ENCODE peak calls at places on chromosomes 4 and X, in seven cellular contexts. X, A, Y, L, G, O and D are unnamed samples.

GRCh38 chr4:25635501-25635900 is 20.1 kb upstream of the SLC34A2 start:
- DNase-seq in X (no peak), A (no peak), Y (no peak), L (no peak), G (no peak), O (no peak), D (peak; percentile 9)

GRCh38 chr4:9921326-9921725 is 100.0 kb downstream of the SLC2A9 start:
- DNase-seq in X (no peak), A (no peak), Y (no peak), L (no peak), G (no peak), O (no peak), D (no peak)

GRCh38 chrX:9510366-9510765 is 45.5 kb downstream of the TBL1X start:
- DNase-seq in X (no peak), A (no peak), Y (no peak), L (no peak), G (no peak), O (no peak), D (no peak)

GRCh38 chr4:94484818-94485217 is 33.1 kb downstream of the PDLIM5 start:
- DNase-seq in X (no peak), A (no peak), Y (no peak), L (no peak), G (no peak), O (no peak), D (no peak)

GRCh38 chrX:22203186-22203585 is 69.5 kb upstream of the CBLL2 start:
- DNase-seq in X (no peak), A (no peak), Y (no peak), L (no peak), G (no peak), O (no peak), D (no peak)

GRCh38 chr4:55087930-55088293 is 37.5 kb downstream of the KDR start:
- DNase-seq in X (no peak), A (no peak), Y (no peak), L (no peak), G (no peak), O (no peak), D (no peak)

GRCh38 chr4:112290341-112290740 is 4.6 kb upstream of the TIFA start:
- DNase-seq in X (no peak), A (no peak), Y (peak; percentile 85), L (no peak), G (no peak), O (no peak), D (no peak)

GRCh38 chr4:1770791-1771231 is 22.3 kb upstream of the FGFR3 start:
- DNase-seq in X (no peak), A (no peak), Y (no peak), L (no peak), G (no peak), O (no peak), D (no peak)

GRCh38 chr4:61628727-61629126 is 428.6 kb downstream of the ADGRL3 start:
- DNase-seq in X (no peak), A (no peak), Y (no peak), L (no peak), G (no peak), O (no peak), D (no peak)

GRCh38 chrX:51215266-51215665 is 117.4 kb upstream of the NUDT10 start:
- DNase-seq in X (no peak), A (no peak), Y (no peak), L (no peak), G (no peak), O (no peak), D (no peak)

GRCh38 chr4:20572976-20573375 is 127.3 kb upstream of the PACRGL start:
- DNase-seq in X (no peak), A (no peak), Y (no peak), L (no peak), G (no peak), O (no peak), D (no peak)

GRCh38 chrX:114178126-114178525 is 405.8 kb upstream of the HTR2C start:
- DNase-seq in X (no peak), A (no peak), Y (no peak), L (no peak), G (no peak), O (no peak), D (no peak)

GRCh38 chr4:87116230-87116629 is 104.2 kb downstream of the KLHL8 start:
- DNase-seq in X (no peak), A (no peak), Y (no peak), L (no peak), G (no peak), O (peak; percentile 30), D (no peak)

GRCh38 chr4:14566518-14566917 is 435.8 kb upstream of the CPEB2 start:
- DNase-seq in X (no peak), A (no peak), Y (peak; percentile 34), L (no peak), G (no peak), O (peak; percentile 59), D (no peak)

GRCh38 chr4:90187148-90187884 is 60.1 kb downstream of the CCSER1 start:
- DNase-seq in X (no peak), A (no peak), Y (peak; percentile 18), L (no peak), G (no peak), O (no peak), D (no peak)

GRCh38 chr4:97643179-97643578 is 500.1 kb downstream of the STPG2 start:
- DNase-seq in X (no peak), A (no peak), Y (no peak), L (no peak), G (no peak), O (no peak), D (no peak)

GRCh38 chrX:100980608-100981497 is 11.3 kb downstream of the ARL13A start:
- DNase-seq in X (no peak), A (peak; percentile 21), Y (no peak), L (no peak), G (no peak), O (peak; percentile 82), D (peak; percentile 85)

GRCh38 chrX:38634665-38635064 is 73.3 kb downstream of the TSPAN7 start:
- DNase-seq in X (no peak), A (no peak), Y (no peak), L (no peak), G (no peak), O (no peak), D (no peak)

GRCh38 chrX:15475021-15475420 is 18.1 kb downstream of the PIR start:
- DNase-seq in X (no peak), A (no peak), Y (no peak), L (no peak), G (no peak), O (no peak), D (peak; percentile 54)

GRCh38 chrX:116317409-116317808 is 119.0 kb upstream of the SLC6A14 start:
- DNase-seq in X (no peak), A (no peak), Y (no peak), L (peak; percentile 31), G (no peak), O (peak; percentile 85), D (peak; percentile 1)

GRCh38 chrX:133335027-133335426 is 80.3 kb downstream of the GPC4 start:
- DNase-seq in X (no peak), A (peak; percentile 1), Y (peak; percentile 3), L (peak; percentile 39), G (no peak), O (peak; percentile 55), D (peak; percentile 41)
- TF ChIP-seq CTCF in X (no peak), A (peak; percentile 42), Y (peak; percentile 25), L (peak; percentile 38), G (peak; percentile 54), O (peak; percentile 57), D (peak; percentile 38)

DNA sequence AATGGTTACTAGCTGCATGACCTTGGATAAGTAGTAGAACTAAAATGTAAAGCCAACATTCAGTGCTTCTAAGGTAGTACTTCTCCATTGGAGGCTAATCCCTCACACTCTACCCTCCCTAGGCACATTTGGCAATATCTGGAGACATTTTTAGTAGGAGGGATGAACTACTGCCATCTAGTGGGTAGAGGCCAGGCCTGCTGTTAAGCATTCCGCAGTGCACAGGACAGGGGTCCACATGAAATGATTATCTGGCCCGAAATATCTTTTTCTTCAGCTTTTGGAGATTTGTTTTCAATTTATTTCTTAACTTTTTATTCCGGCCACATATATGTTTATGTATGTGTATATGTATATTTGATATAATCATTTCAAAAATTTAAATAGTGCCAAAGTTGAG is 36.0 kb upstream of the SPANXC start:
- DNase-seq in X (no peak), A (no peak), Y (peak; percentile 1), L (no peak), G (no peak), O (peak; percentile 32), D (peak; percentile 1)
- TF ChIP-seq CTCF in X (no peak), A (peak; percentile 45), Y (peak; percentile 31), L (peak; percentile 23), G (peak; percentile 31), O (peak; percentile 48), D (no peak)

DNA sequence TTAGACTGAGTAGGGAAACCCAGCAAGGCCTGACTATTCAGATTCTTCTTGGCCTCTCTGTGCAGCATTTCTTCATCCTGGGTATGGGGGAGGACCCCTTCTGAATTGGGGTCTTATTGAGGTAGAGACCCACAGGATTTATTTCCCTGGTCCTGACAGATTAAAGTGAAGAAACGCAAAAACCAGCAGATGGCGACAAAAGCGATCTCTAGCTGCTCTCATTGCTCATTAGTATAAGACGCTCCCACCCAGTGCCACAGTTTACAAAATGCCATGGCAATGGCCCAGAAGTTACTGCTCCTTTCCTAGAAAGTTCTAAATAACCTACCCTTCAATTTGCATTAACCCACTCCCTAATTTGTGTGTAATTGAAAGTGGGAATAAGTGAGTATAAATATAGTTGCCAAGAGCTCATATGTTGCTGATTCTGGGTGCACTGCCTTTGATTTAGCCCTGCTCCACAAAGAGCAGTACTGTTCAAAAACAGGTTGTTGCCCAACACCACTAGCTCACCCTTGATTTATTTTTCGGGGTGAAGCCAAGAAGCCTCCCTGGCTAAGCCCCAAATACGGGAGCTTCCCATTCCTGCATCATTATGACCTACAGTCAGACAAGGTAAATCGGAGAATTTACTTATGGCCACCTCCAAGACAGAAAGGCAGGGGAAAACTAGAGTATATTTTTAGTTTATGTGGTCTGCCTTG is 3.7 kb upstream of the BEX4 start:
- DNase-seq in X (no peak), A (peak; percentile 12), Y (peak; percentile 36), L (peak; percentile 60), G (no peak), O (peak; percentile 57), D (peak; percentile 39)
- TF ChIP-seq CTCF in X (no peak), A (peak; percentile 60), Y (peak; percentile 36), L (peak; percentile 46), G (peak; percentile 45), O (peak; percentile 39), D (peak; percentile 43)

GRCh38 chr4:133584714-133585113 is 435.6 kb downstream of the PCDH10 start:
- DNase-seq in X (no peak), A (no peak), Y (no peak), L (no peak), G (no peak), O (no peak), D (no peak)
- TF ChIP-seq CTCF in X (no peak), A (no peak), Y (no peak), L (no peak), G (no peak), O (no peak), D (no peak)